ENCODE peak calls at places on chromosomes 4 and X, in nine cellular contexts. A is lower lobe of right lung; U is HFF-Myc; R is naive thymus-derived CD8-positive, alpha-beta T cell; T is GM13976; L is aorta; W is KBM-7; M is ovary; S is SW480. Y is an unnamed sample.
A peak's percentile ranks its signal among the peaks of the same experiment; 100 is the strongest.

GRCh38 chr4:80058740-80059139 is 14.3 kb downstream of the ANTXR2 start:
- DNase-seq in A (no peak), U (no peak), R (peak; percentile 22), T (peak; percentile 42), L (no peak), W (peak; percentile 97), M (no peak), S (no peak), Y (no peak)

GRCh38 chr4:138311771-138312535 is 69.8 kb upstream of the SLC7A11 start:
- DNase-seq in A (no peak), U (no peak), R (no peak), T (no peak), L (no peak), W (no peak), M (no peak), S (no peak), Y (no peak)

GRCh38 chr4:62431513-62431912 is 1231.4 kb downstream of the ADGRL3 start:
- DNase-seq in A (no peak), U (no peak), R (no peak), T (no peak), L (no peak), W (peak; percentile 5), M (no peak), S (no peak), Y (peak; percentile 24)

GRCh38 chr4:128359422-128359821 is 71.8 kb upstream of the PGRMC2 start:
- DNase-seq in A (no peak), U (no peak), R (no peak), T (peak; percentile 8), L (no peak), W (no peak), M (no peak), S (no peak), Y (no peak)

GRCh38 chrX:40244980-40245379 is 147.2 kb upstream of the BCOR start:
- DNase-seq in A (no peak), U (no peak), R (no peak), T (no peak), L (peak; percentile 16), W (peak; percentile 31), M (no peak), S (peak; percentile 33), Y (no peak)

GRCh38 chrX:7170903-7171302 is 22.9 kb upstream of the PUDP start:
- DNase-seq in A (no peak), U (no peak), R (peak; percentile 12), T (no peak), L (no peak), W (peak; percentile 43), M (no peak), S (no peak), Y (peak; percentile 59)

GRCh38 chr4:59818656-59819055 is 1381.5 kb upstream of the ADGRL3 start:
- DNase-seq in A (no peak), U (no peak), R (no peak), T (peak; percentile 10), L (no peak), W (peak; percentile 28), M (no peak), S (no peak), Y (peak; percentile 39)

GRCh38 chr4:125677665-125678307 is 363.0 kb downstream of the FAT4 start:
- DNase-seq in A (no peak), U (no peak), R (no peak), T (no peak), L (no peak), W (no peak), M (no peak), S (no peak), Y (no peak)

GRCh38 chr4:107824367-107825071 is at the start of gene SGMS2:
- DNase-seq in A (peak; percentile 94), U (no peak), R (no peak), T (peak; percentile 56), L (peak; percentile 97), W (peak; percentile 51), M (peak; percentile 72), S (peak; percentile 88), Y (peak; percentile 96)

GRCh38 chrX:132676561-132677186 is 187.8 kb upstream of the MBNL3 start:
- DNase-seq in A (no peak), U (no peak), R (no peak), T (no peak), L (no peak), W (no peak), M (no peak), S (no peak), Y (peak; percentile 8)

GRCh38 chrX:97057349-97057909 is 173.7 kb downstream of the RPA4 start:
- DNase-seq in A (no peak), U (no peak), R (no peak), T (no peak), L (no peak), W (no peak), M (no peak), S (no peak), Y (no peak)

GRCh38 chrX:31483336-31483735 is 411.5 kb upstream of the FTHL17 start:
- DNase-seq in A (no peak), U (no peak), R (no peak), T (no peak), L (no peak), W (no peak), M (no peak), S (no peak), Y (peak; percentile 42)

GRCh38 chrX:150224676-150225075 is 138.4 kb upstream of the MAMLD1 start:
- DNase-seq in A (no peak), U (no peak), R (no peak), T (no peak), L (no peak), W (no peak), M (no peak), S (no peak), Y (no peak)

GRCh38 chr4:108356209-108356535 is 187.4 kb upstream of the LEF1 start:
- DNase-seq in A (no peak), U (no peak), R (no peak), T (no peak), L (no peak), W (no peak), M (no peak), S (no peak), Y (no peak)

GRCh38 chrX:39874202-39874816 is 223.4 kb downstream of the BCOR start:
- DNase-seq in A (no peak), U (no peak), R (no peak), T (peak; percentile 71), L (no peak), W (no peak), M (no peak), S (no peak), Y (no peak)

GRCh38 chr4:83217721-83218522 is 66.7 kb downstream of the COQ2 start:
- DNase-seq in A (no peak), U (no peak), R (peak; percentile 62), T (peak; percentile 80), L (no peak), W (peak; percentile 88), M (no peak), S (no peak), Y (no peak)

GRCh38 chrX:24410514-24411189 is 50.2 kb downstream of the SUPT20HL1 start:
- DNase-seq in A (no peak), U (no peak), R (no peak), T (no peak), L (no peak), W (no peak), M (no peak), S (no peak), Y (no peak)

Y was measured in MCF 10A.